ENCODE peak calls at places on chromosomes 4 and X, in four cellular contexts. W is cardiac septum, Y is kidney tubule cell, P is H4. K is an unnamed sample.

GRCh38 chrX:128759745-128760144 is 707.5 kb upstream of the ACTRT1 start:
- DNase-seq in W (no peak), Y (no peak), P (no peak), K (no peak)

GRCh38 chrX:41516995-41517660 is 70.0 kb downstream of the NYX start:
- DNase-seq in W (no peak), Y (no peak), P (no peak), K (no peak)

GRCh38 chr4:3232001-3232400 is 17.0 kb upstream of the MSANTD1 start:
- DNase-seq in W (no peak), Y (no peak), P (no peak), K (no peak)

GRCh38 chrX:150958177-150958576 is 25.0 kb upstream of the HMGB3 start:
- DNase-seq in W (no peak), Y (no peak), P (no peak), K (peak; percentile 5)

GRCh38 chrX:50098749-50099148 is 102.1 kb downstream of the AKAP4 start:
- DNase-seq in W (no peak), Y (no peak), P (no peak), K (no peak)

GRCh38 chrX:85501349-85501748 is 121.9 kb upstream of the POF1B start:
- DNase-seq in W (no peak), Y (no peak), P (no peak), K (no peak)

GRCh38 chrX:120485562-120486520 is 16.7 kb upstream of the LAMP2 start:
- DNase-seq in W (peak; percentile 81), Y (peak; percentile 85), P (peak; percentile 90), K (peak; percentile 59)

GRCh38 chr4:114512595-114513295 is 85.9 kb upstream of the UGT8 start:
- DNase-seq in W (no peak), Y (peak; percentile 40), P (no peak), K (no peak)

GRCh38 chr4:151251922-151252321 is 25.0 kb upstream of the PRSS48 start:
- DNase-seq in W (no peak), Y (no peak), P (no peak), K (no peak)

GRCh38 chr4:165031436-165032211 is at the start of gene TRIM60:
- DNase-seq in W (no peak), Y (no peak), P (no peak), K (no peak)

GRCh38 chr4:41012308-41012707 is 202.0 kb downstream of the APBB2 start:
- DNase-seq in W (no peak), Y (no peak), P (no peak), K (no peak)

GRCh38 chr4:23113104-23113503 is 420.4 kb downstream of the GBA3 start:
- DNase-seq in W (no peak), Y (no peak), P (no peak), K (no peak)

GRCh38 chr4:122412547-122412946 is 33.7 kb downstream of the ADAD1 start:
- DNase-seq in W (no peak), Y (no peak), P (peak; percentile 34), K (no peak)

GRCh38 chr4:120801171-120801758 is 121.3 kb downstream of the PRDM5 start:
- DNase-seq in W (peak; percentile 76), Y (peak; percentile 3), P (no peak), K (no peak)

GRCh38 chrX:140860718-140861117 is 141.7 kb upstream of the SPANXB1 start:
- DNase-seq in W (no peak), Y (no peak), P (no peak), K (no peak)

GRCh38 chrX:41332408-41332987 is 1.5 kb upstream of the DDX3X start:
- DNase-seq in W (no peak), Y (no peak), P (no peak), K (no peak)

GRCh38 chrX:112630187-112630586 is 49.6 kb downstream of the LHFPL1 start:
- DNase-seq in W (no peak), Y (no peak), P (no peak), K (no peak)

GRCh38 chr4:3680656-3681055 is 85.5 kb upstream of the ADRA2C start:
- DNase-seq in W (no peak), Y (no peak), P (no peak), K (no peak)

GRCh38 chrX:5726246-5726645 is 502.4 kb downstream of the NLGN4X start:
- DNase-seq in W (no peak), Y (no peak), P (no peak), K (no peak)

GRCh38 chrX:47456080-47456479 is 26.9 kb downstream of the ZNF41 start:
- DNase-seq in W (no peak), Y (no peak), P (no peak), K (no peak)

GRCh38 chr4:73871911-73872310 is 2.7 kb downstream of the CXCL1 start:
- DNase-seq in W (no peak), Y (peak; percentile 86), P (no peak), K (no peak)

GRCh38 chr4:37430718-37431416 is 186.3 kb downstream of the NWD2 start:
- DNase-seq in W (no peak), Y (no peak), P (no peak), K (no peak)

GRCh38 chr4:71187399-71188196 is 151.2 kb upstream of the SLC4A4 start:
- DNase-seq in W (no peak), Y (peak; percentile 91), P (peak; percentile 45), K (no peak)

GRCh38 chr4:19358015-19358414 is 893.7 kb upstream of the SLIT2 start:
- DNase-seq in W (no peak), Y (peak; percentile 57), P (no peak), K (no peak)

GRCh38 chr4:169410839-169411770 is 140.3 kb upstream of the SH3RF1 start:
- DNase-seq in W (no peak), Y (peak; percentile 33), P (peak; percentile 15), K (no peak)

GRCh38 chr4:40395908-40396806 is 61.0 kb downstream of the CHRNA9 start:
- DNase-seq in W (no peak), Y (peak; percentile 85), P (peak; percentile 54), K (peak; percentile 62)

K was measured in NCI-H2171.